ENCODE peak calls at places on chromosomes 4 and X, in five cellular contexts. M is A549, N is HEK293T, X is GM12878, V is HepG2. Z is an unnamed sample.

GRCh38 chr4:73864365-73864764 is 4.8 kb upstream of the CXCL1 start:
- DNase-seq in M (no peak), N (peak), X (no peak), V (peak), Z (no peak)

GRCh38 chrX:65300104-65300809 is 234.3 kb downstream of the LAS1L start:
- DNase-seq in M (no peak), N (no peak), X (no peak), V (peak), Z (no peak)

GRCh38 chrX:151397741-151398070 is 700 bp downstream of the VMA21 start:
- DNase-seq in M (peak), N (peak), X (no peak), V (no peak), Z (no peak)

GRCh38 chr4:121582296-121582695 is 114.5 kb downstream of the ANXA5 start:
- DNase-seq in M (no peak), N (no peak), X (no peak), V (no peak), Z (no peak)

GRCh38 chr4:13986533-13986932 is 359.0 kb upstream of the BOD1L1 start:
- DNase-seq in M (no peak), N (no peak), X (no peak), V (no peak), Z (no peak)

GRCh38 chr4:167721574-167721973 is 370.8 kb upstream of the ANXA10 start:
- DNase-seq in M (peak), N (no peak), X (no peak), V (no peak), Z (no peak)

GRCh38 chrX:110563276-110563675 is 204.6 kb downstream of the RTL9 start:
- DNase-seq in M (no peak), N (no peak), X (no peak), V (no peak), Z (no peak)

GRCh38 chrX:129462707-129463106 is 60.6 kb downstream of the SMARCA1 start:
- DNase-seq in M (peak), N (no peak), X (no peak), V (no peak), Z (no peak)

GRCh38 chrX:115491766-115492165 is 69.2 kb upstream of the PLS3 start:
- DNase-seq in M (no peak), N (no peak), X (no peak), V (no peak), Z (peak)

GRCh38 chrX:104151037-104151436 is 5.8 kb downstream of the SLC25A53 start:
- DNase-seq in M (no peak), N (no peak), X (no peak), V (no peak), Z (no peak)

GRCh38 chrX:136839196-136839595 is 41.3 kb downstream of the RBMX start:
- DNase-seq in M (no peak), N (no peak), X (no peak), V (no peak), Z (peak)

GRCh38 chrX:10280061-10280460 is 123.3 kb downstream of the CLCN4 start:
- DNase-seq in M (no peak), N (no peak), X (no peak), V (no peak), Z (no peak)

GRCh38 chrX:52425710-52426245 is 57.0 kb downstream of the XAGE2 start:
- DNase-seq in M (no peak), N (no peak), X (no peak), V (no peak), Z (peak)

GRCh38 chr4:156377036-156377700 is 423.5 kb upstream of the CTSO start:
- DNase-seq in M (no peak), N (no peak), X (no peak), V (no peak), Z (peak)

GRCh38 chrX:138073626-138074025 is 507.7 kb downstream of the ZIC3 start:
- DNase-seq in M (no peak), N (no peak), X (no peak), V (no peak), Z (no peak)

GRCh38 chrX:20527458-20528099 is 260.9 kb upstream of the RPS6KA3 start:
- DNase-seq in M (peak), N (peak), X (no peak), V (peak), Z (peak)
- TF ChIP-seq BHLHE40 in M (no peak), N (no peak), X (no peak), V (no peak), Z (no peak)

GRCh38 chrX:124045109-124045508 is 83.6 kb downstream of the STAG2 start:
- DNase-seq in M (no peak), N (no peak), X (no peak), V (no peak), Z (peak)
- TF ChIP-seq BHLHE40 in M (no peak), N (no peak), X (no peak), V (no peak), Z (no peak)

DNA sequence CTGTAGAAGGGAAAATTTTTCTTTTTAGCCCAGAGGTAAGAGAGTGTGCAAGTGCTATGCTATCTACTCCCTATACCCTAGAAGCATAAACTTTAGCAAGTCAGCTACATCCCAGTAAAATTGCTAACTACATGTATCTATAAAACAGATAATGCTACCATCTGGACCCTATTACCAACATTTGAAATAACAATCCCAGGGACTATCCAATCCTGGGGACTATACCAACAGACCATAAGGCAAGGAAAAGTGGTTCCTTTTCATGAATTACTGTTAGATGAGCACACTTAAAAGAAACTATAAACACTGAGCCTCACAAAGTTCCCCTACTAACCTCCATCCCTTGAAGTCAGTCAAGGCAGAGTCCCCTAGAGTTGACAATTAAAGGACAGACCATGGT is 213.6 kb upstream of the VEGFC start:
- DNase-seq in M (no peak), N (no peak), X (no peak), V (no peak), Z (no peak)
- TF ChIP-seq BHLHE40 in M (no peak), N (no peak), X (no peak), V (no peak), Z (no peak)

DNA sequence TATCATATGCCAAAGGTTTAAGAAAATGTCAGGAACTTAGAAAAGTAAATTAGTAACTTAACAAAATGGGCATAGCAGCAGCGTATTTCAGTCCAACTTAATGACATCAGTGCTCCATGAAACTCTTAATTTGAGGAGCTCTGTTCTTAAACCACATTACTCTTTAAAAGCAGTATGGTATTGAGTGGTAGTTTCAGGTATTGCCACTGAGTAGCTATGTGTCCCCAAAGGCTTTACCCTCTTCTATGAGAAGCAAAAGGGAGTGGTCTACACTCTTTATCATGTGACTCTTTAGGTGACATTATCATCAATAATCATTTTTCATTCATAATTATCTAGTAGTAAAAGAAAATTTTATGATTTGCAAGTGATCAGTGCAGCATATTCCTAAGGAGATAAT is 158.3 kb downstream of the STIM2 start:
- DNase-seq in M (no peak), N (no peak), X (no peak), V (no peak), Z (no peak)
- TF ChIP-seq BHLHE40 in M (no peak), N (no peak), X (no peak), V (no peak), Z (no peak)

Z was measured in IMR-90.